ENCODE peak calls at places on chromosome 6, in six cellular contexts. L is upper lobe of right lung; Q is natural killer cell; N is naive thymus-derived CD8-positive, alpha-beta T cell; G is T-cell; T is HCT116. O is an unnamed sample.

GRCh38 chr6:83199865-83200230 is 6.7 kb downstream of the RWDD2A start:
- ATAC-seq in N (no peak), Q (no peak), G (no peak), T (no peak), L (no peak), O (no peak)

GRCh38 chr6:110951986-110952794 is 6.3 kb upstream of the GTF3C6 start:
- ATAC-seq in T (no peak), Q (no peak), N (no peak), L (no peak), G (no peak), O (no peak)

GRCh38 chr6:153087436-153087835 is 43.6 kb downstream of the RGS17 start:
- ATAC-seq in G (no peak), L (no peak), T (no peak), N (no peak), Q (no peak), O (no peak)

GRCh38 chr6:106563614-106564013 is 65.7 kb downstream of the RTN4IP1 start:
- ATAC-seq in Q (no peak), N (no peak), T (no peak), G (no peak), L (no peak), O (no peak)

GRCh38 chr6:63941747-63942470 is 306.3 kb downstream of the PHF3 start:
- ATAC-seq in Q (no peak), N (no peak), G (no peak), L (peak), T (no peak), O (no peak)

GRCh38 chr6:166201878-166202277 is 34.2 kb upstream of the TBXT start:
- ATAC-seq in G (no peak), Q (no peak), N (no peak), T (no peak), L (no peak), O (no peak)

GRCh38 chr6:28282923-28283322 is 1.6 kb downstream of the PGBD1 start:
- ATAC-seq in L (no peak), N (no peak), Q (no peak), T (no peak), G (no peak), O (no peak)

GRCh38 chr6:113219783-113220182 is 637.4 kb upstream of the MARCKS start:
- ATAC-seq in G (no peak), L (no peak), T (no peak), Q (no peak), N (no peak), O (no peak)

GRCh38 chr6:12075067-12075563 is 63.0 kb downstream of the HIVEP1 start:
- ATAC-seq in N (peak), Q (no peak), G (peak), T (no peak), L (no peak), O (peak)

GRCh38 chr6:83432626-83433025 is 1.8 kb upstream of the ME1 start:
- ATAC-seq in L (no peak), Q (no peak), N (no peak), T (no peak), G (no peak), O (no peak)

GRCh38 chr6:18186033-18186432 is 30.8 kb downstream of the KDM1B start:
- ATAC-seq in Q (no peak), L (peak), G (no peak), N (no peak), T (no peak), O (no peak)

GRCh38 chr6:170152989-170153388 is 137.9 kb downstream of the DLL1 start:
- ATAC-seq in T (peak), Q (no peak), N (no peak), G (no peak), L (peak), O (no peak)

GRCh38 chr6:41053056-41053455 is at the start of gene APOBEC2:
- ATAC-seq in G (no peak), N (no peak), L (no peak), Q (no peak), T (no peak), O (no peak)

GRCh38 chr6:42339991-42340401 is 111.7 kb downstream of the TRERF1 start:
- ATAC-seq in Q (no peak), N (no peak), L (no peak), T (no peak), G (no peak), O (peak)

GRCh38 chr6:111080713-111081112 is 6.6 kb upstream of the SLC16A10 start:
- ATAC-seq in Q (no peak), T (no peak), N (no peak), G (no peak), L (no peak), O (no peak)

GRCh38 chr6:17884501-17885039 is 102.9 kb downstream of the KIF13A start:
- ATAC-seq in L (peak), G (no peak), Q (peak), N (no peak), T (no peak), O (peak)

GRCh38 chr6:36731622-36732310 is 34.1 kb downstream of the RAB44 start:
- ATAC-seq in Q (no peak), N (no peak), T (peak), L (no peak), G (no peak), O (no peak)

GRCh38 chr6:135325624-135326424 is 144.7 kb downstream of the MYB start:
- ATAC-seq in N (no peak), T (no peak), G (no peak), Q (no peak), L (peak), O (no peak)

GRCh38 chr6:142300758-142301251 is 1.0 kb upstream of the ADGRG6 start:
- ATAC-seq in N (no peak), G (no peak), Q (no peak), L (peak), T (peak), O (no peak)

GRCh38 chr6:158168054-158168303 is at the start of gene SERAC1:
- ATAC-seq in G (peak), N (no peak), L (no peak), Q (no peak), T (no peak), O (peak)

GRCh38 chr6:111975501-111975900 is 78.4 kb upstream of the CCN6 start:
- ATAC-seq in T (no peak), G (no peak), Q (no peak), L (no peak), N (no peak), O (no peak)

GRCh38 chr6:41756354-41756753 is 9.2 kb upstream of the PGC start:
- ATAC-seq in Q (no peak), N (peak), T (no peak), L (peak), G (no peak), O (peak)

GRCh38 chr6:130937942-130938604 is 110.9 kb downstream of the SMLR1 start:
- ATAC-seq in Q (no peak), T (peak), G (no peak), L (no peak), N (no peak), O (no peak)

GRCh38 chr6:70241991-70242420 is 60.9 kb downstream of the COL9A1 start:
- ATAC-seq in N (no peak), G (no peak), Q (no peak), L (peak), T (no peak), O (no peak)

GRCh38 chr6:53731906-53732636 is 62.7 kb upstream of the LRRC1 start:
- ATAC-seq in Q (no peak), N (no peak), G (no peak), T (no peak), L (no peak), O (no peak)

GRCh38 chr6:1404713-1405098 is 15.3 kb downstream of the FOXF2 start:
- ATAC-seq in G (no peak), T (no peak), N (no peak), Q (no peak), L (no peak), O (no peak)

GRCh38 chr6:160277546-160277945 is 18.9 kb upstream of the SLC22A2 start:
- ATAC-seq in G (no peak), T (no peak), N (no peak), Q (no peak), L (no peak), O (no peak)

GRCh38 chr6:157587127-157587729 is 206.2 kb downstream of the ZDHHC14 start:
- ATAC-seq in N (no peak), T (no peak), Q (no peak), L (no peak), G (no peak), O (no peak)

GRCh38 chr6:3001773-3002293 is 2.1 kb downstream of the NQO2 start:
- ATAC-seq in G (no peak), T (peak), L (peak), Q (no peak), N (no peak), O (peak)

GRCh38 chr6:48782230-48782629 is 671.2 kb upstream of the PTCHD4 start:
- ATAC-seq in T (no peak), N (no peak), Q (no peak), G (no peak), L (no peak), O (no peak)